ENCODE peak calls at places on chromosomes 3 and 15, in six cellular contexts. C is NCI-H526; W is adrenal gland; J is stimulated activated CD8-positive, alpha-beta memory T cell treated with anti-CD3 and anti-CD28 coated beads, Interleukin-15, amount 100 ng/mL, for 4 hours; L is NCI-H1092; F is foreskin keratinocyte. D is an unnamed sample.

GRCh38 chr3:141876381-141876890 is at the start of gene ATP1B3:
- DNase-seq in C (peak; percentile 53), W (peak; percentile 91), J (peak; percentile 66), L (peak; percentile 76), F (peak; percentile 64), D (peak; percentile 80)

GRCh38 chr15:33209575-33210519 is 15.3 kb upstream of the FMN1 start:
- DNase-seq in C (no peak), W (no peak), J (no peak), L (no peak), F (no peak), D (no peak)

GRCh38 chr3:57958642-57959406 is 49.4 kb upstream of the FLNB start:
- DNase-seq in C (no peak), W (no peak), J (no peak), L (no peak), F (no peak), D (no peak)

GRCh38 chr3:23662079-23662617 is 143.6 kb upstream of the UBE2E1 start:
- DNase-seq in C (no peak), W (no peak), J (no peak), L (no peak), F (no peak), D (no peak)

GRCh38 chr3:94928921-94929320 is 866.1 kb downstream of the NSUN3 start:
- DNase-seq in C (no peak), W (peak; percentile 74), J (no peak), L (no peak), F (peak; percentile 93), D (no peak)

GRCh38 chr3:38521391-38521987 is 25.3 kb downstream of the EXOG start:
- DNase-seq in C (peak; percentile 70), W (peak; percentile 90), J (peak; percentile 25), L (peak; percentile 29), F (peak; percentile 49), D (peak; percentile 48)

GRCh38 chr15:100596792-100597191 is 5.2 kb downstream of the LINS1 start:
- DNase-seq in C (no peak), W (no peak), J (peak; percentile 93), L (no peak), F (peak; percentile 78), D (no peak)

GRCh38 chr15:29064731-29065130 is 179.0 kb downstream of the APBA2 start:
- DNase-seq in C (no peak), W (no peak), J (no peak), L (no peak), F (no peak), D (no peak)

GRCh38 chr15:88704791-88705768 is 66.3 kb downstream of the ISG20 start:
- DNase-seq in C (no peak), W (peak; percentile 58), J (no peak), L (no peak), F (no peak), D (no peak)

GRCh38 chr3:185215873-185216586 is 37.8 kb downstream of the EHHADH start:
- DNase-seq in C (no peak), W (no peak), J (no peak), L (no peak), F (no peak), D (no peak)

GRCh38 chr3:44439499-44440295 is 37.8 kb downstream of the ZNF445 start:
- DNase-seq in C (no peak), W (peak; percentile 94), J (peak; percentile 38), L (no peak), F (no peak), D (peak; percentile 76)

GRCh38 chr15:58524247-58524646 is 92.5 kb downstream of the LIPC start:
- DNase-seq in C (no peak), W (peak; percentile 41), J (no peak), L (no peak), F (no peak), D (no peak)

GRCh38 chr15:38147246-38147645 is 105.4 kb upstream of the SPRED1 start:
- DNase-seq in C (no peak), W (no peak), J (no peak), L (no peak), F (no peak), D (no peak)

GRCh38 chr15:69808756-69809155 is 289.0 kb downstream of the TLE3 start:
- DNase-seq in C (no peak), W (no peak), J (no peak), L (no peak), F (no peak), D (no peak)

GRCh38 chr3:178703268-178703975 is 167.2 kb downstream of the KCNMB2 start:
- DNase-seq in C (no peak), W (no peak), J (no peak), L (no peak), F (peak; percentile 93), D (no peak)

GRCh38 chr15:92510163-92510882 is 116.6 kb downstream of the ST8SIA2 start:
- DNase-seq in C (no peak), W (no peak), J (no peak), L (no peak), F (peak; percentile 82), D (no peak)

GRCh38 chr15:95799286-95800187 is 531.0 kb upstream of the NR2F2 start:
- DNase-seq in C (no peak), W (no peak), J (no peak), L (no peak), F (peak; percentile 91), D (no peak)

GRCh38 chr3:8145661-8146060 is 356.0 kb upstream of the LMCD1 start:
- DNase-seq in C (no peak), W (no peak), J (no peak), L (no peak), F (no peak), D (no peak)

GRCh38 chr3:171772427-171773056 is 37.7 kb downstream of the PLD1 start:
- DNase-seq in C (peak; percentile 68), W (peak; percentile 89), J (no peak), L (peak; percentile 37), F (peak; percentile 56), D (peak; percentile 20)

GRCh38 chr3:178966299-178967183 is 105.1 kb downstream of the ZMAT3 start:
- DNase-seq in C (no peak), W (peak; percentile 62), J (no peak), L (no peak), F (peak; percentile 24), D (no peak)

GRCh38 chr15:39517122-39517855 is 63.6 kb upstream of the THBS1 start:
- DNase-seq in C (no peak), W (no peak), J (no peak), L (no peak), F (no peak), D (no peak)